ENCODE peak calls at places on chromosomes 3 and 15, in seven cellular contexts. F, W, R, P, H, A and K are unnamed samples.

GRCh38 chr15:84033793-84034553 is 201.6 kb upstream of the GOLGA6L4 start:
- DNase-seq in R (no peak), F (no peak), P (no peak), H (no peak), A (no peak), W (no peak), K (no peak)

GRCh38 chr3:144770813-144771400 is 799.3 kb downstream of the DIPK2A start:
- DNase-seq in H (peak; percentile 45), P (no peak), F (no peak), A (no peak), R (peak; percentile 24), W (no peak), K (no peak)

GRCh38 chr3:152109038-152109437 is 159.7 kb upstream of the MBNL1 start:
- DNase-seq in A (no peak), P (no peak), F (no peak), W (no peak), R (no peak), H (peak; percentile 34), K (no peak)

GRCh38 chr15:68553594-68553993 is 25.2 kb upstream of the CORO2B start:
- DNase-seq in A (no peak), R (no peak), H (no peak), F (no peak), W (no peak), P (no peak), K (peak; percentile 54)

GRCh38 chr15:43702174-43702573 is 8.5 kb downstream of the CKMT1A start:
- DNase-seq in W (no peak), H (no peak), A (no peak), P (no peak), R (no peak), F (no peak), K (no peak)

GRCh38 chr3:132659000-132659369 is 624 bp downstream of the ACAD11 start:
- DNase-seq in A (no peak), W (no peak), P (no peak), R (no peak), F (no peak), H (peak; percentile 55), K (no peak)

GRCh38 chr3:112811150-112811884 is 35.3 kb downstream of the CD200R1L start:
- DNase-seq in P (no peak), A (no peak), H (no peak), W (no peak), R (no peak), F (no peak), K (no peak)

GRCh38 chr15:72285927-72286516 is 13.7 kb upstream of the PARP6 start:
- DNase-seq in R (peak; percentile 22), F (peak; percentile 72), W (no peak), P (peak; percentile 48), H (peak; percentile 85), A (no peak), K (no peak)

GRCh38 chr15:45157974-45158373 is 28.2 kb downstream of the DUOX1 start:
- DNase-seq in F (no peak), P (no peak), H (peak; percentile 34), A (no peak), R (no peak), W (no peak), K (no peak)

GRCh38 chr15:47725924-47726323 is 8.6 kb downstream of the SEMA6D start:
- DNase-seq in R (no peak), W (no peak), F (no peak), P (no peak), H (no peak), A (no peak), K (no peak)
- H3K4me3 ChIP-seq in R (no peak overlapping the region), W (no peak overlapping the region), F (no peak overlapping the region), P (no peak overlapping the region), H (no peak overlapping the region), A (no peak overlapping the region), K (no peak overlapping the region)

DNA sequence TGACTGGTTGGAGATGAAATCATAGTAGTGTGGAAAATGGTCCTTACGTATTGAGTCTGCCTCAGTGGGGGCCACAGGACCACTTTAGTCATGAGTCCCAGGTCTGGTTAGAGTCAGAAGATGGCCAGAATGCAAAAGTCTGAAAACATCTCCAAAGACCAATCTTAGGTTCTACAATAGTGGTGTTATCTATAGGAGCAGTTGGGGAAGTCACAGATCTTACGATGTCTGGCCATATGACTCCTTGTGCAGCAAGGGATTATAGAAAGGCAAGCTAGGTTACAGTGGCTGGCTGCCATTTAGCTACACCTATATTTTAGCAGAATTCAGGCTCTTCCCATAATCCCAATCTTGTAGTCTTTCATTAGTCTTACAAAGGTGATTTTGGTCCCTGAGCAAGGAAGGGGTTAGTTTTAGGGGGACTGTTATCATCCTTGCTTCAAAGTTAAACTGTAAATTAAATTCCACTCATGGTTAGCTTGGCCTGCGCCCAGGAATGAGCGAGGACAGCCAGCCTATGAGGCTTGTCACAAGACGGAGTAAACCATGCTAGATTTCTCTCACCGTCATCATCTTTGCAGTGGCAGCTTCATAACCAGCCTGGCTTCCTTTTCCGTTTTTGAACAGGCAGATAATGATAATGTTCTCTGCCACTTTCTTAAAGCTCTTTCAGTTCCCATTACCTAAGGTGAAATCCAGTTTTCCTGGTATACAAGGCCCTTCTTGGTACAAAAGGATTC is 134.1 kb downstream of the VPS8 start:
- DNase-seq in F (no peak), W (no peak), A (no peak), H (no peak), R (no peak), P (no peak), K (no peak)
- TF ChIP-seq POLR2AphosphoS5 in F (no peak), W (no peak), A (no peak), H (no peak), R (no peak), P (no peak), K (no peak)

GRCh38 chr3:118806423-118806822 is 228.2 kb downstream of the IGSF11 start:
- DNase-seq in P (no peak), R (no peak), F (no peak), W (no peak), A (no peak), H (no peak), K (no peak)
- H3K4me1 ChIP-seq in P (no peaks in the 10 kb centered on the region), R (peaks cover 4% of the 10 kb centered on the region), F (no peaks in the 10 kb centered on the region), W (no peaks in the 10 kb centered on the region), A (peaks cover 10% of the 10 kb centered on the region), H (no peaks in the 10 kb centered on the region), K (no peaks in the 10 kb centered on the region)

DNA sequence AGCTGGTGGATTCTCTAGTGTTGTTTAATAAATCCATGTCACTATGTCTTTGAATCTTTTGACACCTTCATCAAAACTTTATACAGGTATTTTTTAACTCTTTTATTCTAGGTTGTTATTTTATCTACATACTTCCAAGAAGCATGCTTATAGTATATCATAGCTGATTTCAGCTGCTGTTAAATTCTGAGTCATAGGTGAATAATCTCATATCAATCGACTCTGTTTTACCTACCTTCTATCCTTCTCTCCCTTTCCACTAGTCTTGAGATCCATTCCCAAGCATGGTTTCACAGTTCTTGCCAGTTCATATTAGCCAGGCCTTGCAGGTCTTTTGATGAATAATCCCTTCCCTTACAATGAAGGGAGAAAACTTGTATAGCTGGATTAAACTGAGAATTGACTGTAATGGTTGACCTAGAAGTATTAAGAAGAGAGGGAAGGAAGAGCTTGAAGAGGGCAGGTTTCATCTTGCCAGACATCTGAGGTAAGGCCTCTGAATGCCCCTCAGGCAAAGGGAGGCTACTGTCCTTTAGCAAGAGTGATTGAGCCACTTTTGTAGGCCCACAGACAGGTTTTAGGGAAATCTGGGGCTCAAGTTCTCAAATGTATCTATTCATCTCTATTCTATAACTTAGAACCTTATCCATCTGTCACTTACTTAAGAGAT is 146.4 kb downstream of the EPHA6 start:
- DNase-seq in F (no peak), H (no peak), P (no peak), A (no peak), R (no peak), W (no peak), K (no peak)
- H3K4me3 ChIP-seq in F (no peak overlapping the region), H (no peak overlapping the region), P (no peak overlapping the region), A (no peak overlapping the region), R (no peak overlapping the region), W (no peak overlapping the region), K (no peak overlapping the region)

GRCh38 chr3:65412591-65412990 is 626.1 kb downstream of the MAGI1 start:
- DNase-seq in R (no peak), W (no peak), F (peak; percentile 39), P (peak; percentile 87), A (no peak), H (peak; percentile 35), K (no peak)
- TF ChIP-seq POLR2AphosphoS5 in R (no peak), W (no peak), F (no peak), P (peak; percentile 35), A (no peak), H (no peak), K (no peak)

DNA sequence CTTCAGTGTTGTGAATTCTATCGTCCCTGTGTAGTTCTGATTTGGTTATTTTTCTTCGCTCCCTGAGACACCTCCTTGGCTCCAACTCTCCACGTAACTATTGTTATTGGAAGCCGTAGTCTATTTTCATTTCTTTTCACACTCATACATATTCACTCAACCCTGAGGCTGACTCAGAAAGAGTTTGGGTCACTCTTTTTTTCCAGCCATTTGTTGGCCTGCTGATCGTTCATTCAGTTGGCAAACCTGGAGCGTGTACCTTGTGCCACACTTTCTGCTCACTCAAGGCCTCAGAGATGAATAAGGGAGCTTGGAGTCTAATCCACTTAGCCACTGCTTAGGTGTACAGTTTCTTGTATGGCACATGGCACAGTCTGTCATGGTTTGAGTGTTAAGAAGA is 22.4 kb downstream of the GYG1 start:
- DNase-seq in H (no peak), R (no peak), F (no peak), A (no peak), P (no peak), W (no peak), K (no peak)
- H3K4me1 ChIP-seq in H (no peaks in the 10 kb centered on the region), R (no peaks in the 10 kb centered on the region), F (no peaks in the 10 kb centered on the region), A (no peaks in the 10 kb centered on the region), P (no peaks in the 10 kb centered on the region), W (no peaks in the 10 kb centered on the region), K (peaks cover 70% of the 10 kb centered on the region)